ENCODE peak calls at places on chromosomes 6 and 20, in six cellular contexts. O is H9, Y is endothelial cell of umbilical vein, N is mammary epithelial cell, S is GM23338, W is fibroblast of lung. F is an unnamed sample.

GRCh38 chr6:154319231-154319858 is 37.3 kb downstream of the IPCEF1 start:
- DNase-seq in S (no peak), O (no peak), N (no peak), W (peak; percentile 72), Y (no peak), F (peak; percentile 65)

GRCh38 chr6:110216140-110216539 is 35.9 kb downstream of the CDC40 start:
- DNase-seq in O (no peak), S (no peak), Y (no peak), N (no peak), W (no peak), F (peak; percentile 3)

GRCh38 chr6:41471064-41471895 is 74.9 kb upstream of the FOXP4 start:
- DNase-seq in N (no peak), Y (no peak), S (no peak), O (no peak), W (no peak), F (no peak)

GRCh38 chr20:62707981-62708521 is 585 bp upstream of the NTSR1 start:
- DNase-seq in Y (no peak), W (no peak), O (peak; percentile 79), S (peak; percentile 87), N (no peak), F (no peak)

GRCh38 chr6:85470023-85470410 is 20.1 kb downstream of the NT5E start:
- DNase-seq in Y (no peak), S (no peak), W (peak; percentile 61), O (no peak), N (no peak), F (peak; percentile 46)

GRCh38 chr6:106509420-106510089 is 119.7 kb downstream of the RTN4IP1 start:
- DNase-seq in S (peak; percentile 82), N (no peak), W (peak; percentile 47), Y (no peak), O (peak; percentile 57), F (no peak)

GRCh38 chr6:160391419-160392116 is 43.4 kb downstream of the SLC22A3 start:
- DNase-seq in N (peak; percentile 74), S (no peak), O (no peak), W (peak; percentile 49), Y (no peak), F (peak; percentile 44)

GRCh38 chr6:41648921-41649320 is 10.7 kb downstream of the MDFI start:
- DNase-seq in O (no peak), W (no peak), S (no peak), N (no peak), Y (no peak), F (no peak)

GRCh38 chr6:32623693-32624092 is 13.5 kb upstream of the HLA-DQA1 start:
- DNase-seq in W (no peak), Y (no peak), N (no peak), O (no peak), S (no peak), F (no peak)

DNA sequence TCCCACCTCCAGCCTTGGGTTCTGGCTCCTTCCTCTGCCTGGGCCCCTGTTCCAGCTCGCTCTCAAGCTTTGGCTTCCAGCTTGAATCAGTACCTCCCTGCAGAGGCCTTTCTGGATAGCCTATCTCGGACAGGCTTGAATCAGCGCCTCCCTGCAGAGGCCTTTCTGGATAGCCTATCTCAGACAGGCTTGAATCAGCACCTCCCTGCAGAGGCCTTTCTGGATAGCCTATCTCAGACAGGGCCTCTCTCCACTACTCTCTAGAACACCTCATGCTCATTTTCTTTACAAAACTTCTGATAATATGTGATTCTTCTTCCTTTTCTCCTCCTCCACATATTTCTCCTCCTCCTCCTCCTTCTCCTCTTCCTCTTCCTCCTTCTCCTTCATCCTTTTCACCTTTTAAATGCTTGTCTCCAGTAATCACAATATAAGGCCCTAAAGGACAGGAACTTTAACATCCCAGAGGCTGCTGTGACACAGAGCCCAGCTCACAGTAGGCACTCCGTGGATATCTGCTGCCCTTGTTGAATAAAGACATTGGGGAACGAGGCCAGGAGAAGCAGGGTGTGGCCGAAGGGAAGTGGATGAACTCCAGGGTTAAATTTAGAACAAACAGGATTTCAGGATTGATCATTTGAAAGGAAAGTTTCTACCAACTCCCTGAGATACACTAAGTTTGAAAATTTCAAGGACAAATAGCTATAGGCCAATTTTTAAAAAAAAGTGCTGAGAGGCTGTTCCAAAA is 9.3 kb upstream of the RPS6KA2 start:
- DNase-seq in Y (no peak), O (no peak), N (no peak), W (no peak), S (no peak), F (peak; percentile 32)
- H2AFZ ChIP-seq in Y (peak overlapping the region; percentile 40), O (no peak overlapping the region), N (no peak overlapping the region), W (peak overlapping the region; percentile 9), S (no peak overlapping the region), F (peak overlapping the region; percentile 70)

DNA sequence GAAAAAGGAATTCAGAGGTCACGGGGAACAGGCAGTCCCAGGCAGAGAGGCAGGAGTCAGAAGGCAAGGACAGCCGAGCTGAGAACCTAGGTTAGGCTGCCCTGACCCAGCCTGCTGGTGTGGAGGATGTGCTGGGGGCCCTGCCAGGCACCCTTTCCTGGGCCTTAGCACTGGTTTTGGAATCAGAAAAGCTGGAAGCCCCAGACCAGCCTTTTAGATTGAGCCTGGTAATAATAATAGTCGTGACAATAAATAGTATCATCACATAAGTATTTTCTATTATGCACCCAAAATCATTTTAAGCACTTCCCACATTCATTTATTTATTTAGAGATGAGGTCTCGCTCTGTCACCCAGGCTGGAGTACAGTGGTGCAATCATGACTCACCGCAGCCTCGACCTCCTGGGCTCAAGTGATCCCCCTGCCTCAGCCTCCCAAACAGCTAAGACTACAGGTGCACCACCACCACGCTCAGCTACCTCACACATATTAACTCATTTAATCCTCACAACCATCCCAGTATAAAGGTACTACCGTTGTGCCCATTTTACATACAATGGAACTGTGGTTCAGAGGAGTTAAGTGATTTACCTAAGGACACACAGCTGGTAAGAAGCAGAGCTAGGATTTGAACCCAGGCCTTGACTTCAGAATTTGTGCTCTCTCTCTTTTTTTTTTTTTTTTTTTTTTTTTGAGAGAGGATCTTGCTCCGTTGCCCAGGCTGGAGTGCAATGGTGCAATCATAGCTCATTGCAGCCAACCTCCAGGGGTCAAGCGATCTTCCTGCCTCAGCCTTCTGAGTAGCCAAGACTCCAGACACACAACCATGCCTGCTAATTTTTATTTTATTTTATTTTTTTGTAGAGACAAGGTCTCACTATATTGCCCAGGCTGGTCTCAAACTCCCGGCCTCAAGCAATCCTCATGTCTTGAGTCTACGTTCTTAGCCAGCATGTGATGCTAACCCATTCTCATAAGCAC is 19.7 kb downstream of the TGM2 start:
- DNase-seq in Y (peak; percentile 38), S (no peak), W (peak; percentile 82), O (no peak), N (no peak), F (peak; percentile 66)
- H3K4me1 ChIP-seq in Y (peaks cover 83% of the 10 kb centered on the region), S (peaks cover under 1% of the 10 kb centered on the region), W (peaks cover 20% of the 10 kb centered on the region), O (no peaks in the 10 kb centered on the region), N (peaks cover 32% of the 10 kb centered on the region), F (peaks cover 19% of the 10 kb centered on the region)

GRCh38 chr6:57104350-57104749 is 14.4 kb downstream of the ZNF451 start:
- DNase-seq in S (no peak), Y (no peak), O (no peak), N (no peak), W (no peak), F (no peak)

GRCh38 chr6:57113105-57113504 is 23.1 kb downstream of the ZNF451 start:
- DNase-seq in S (no peak), N (no peak), O (no peak), Y (no peak), W (no peak), F (no peak)

GRCh38 chr6:57108691-57109090 is 18.7 kb downstream of the ZNF451 start:
- DNase-seq in W (no peak), Y (no peak), N (no peak), O (no peak), S (no peak), F (no peak)

GRCh38 chr6:57106990-57107389 is 17.0 kb downstream of the ZNF451 start:
- DNase-seq in N (no peak), S (no peak), Y (no peak), O (no peak), W (no peak), F (no peak)

DNA sequence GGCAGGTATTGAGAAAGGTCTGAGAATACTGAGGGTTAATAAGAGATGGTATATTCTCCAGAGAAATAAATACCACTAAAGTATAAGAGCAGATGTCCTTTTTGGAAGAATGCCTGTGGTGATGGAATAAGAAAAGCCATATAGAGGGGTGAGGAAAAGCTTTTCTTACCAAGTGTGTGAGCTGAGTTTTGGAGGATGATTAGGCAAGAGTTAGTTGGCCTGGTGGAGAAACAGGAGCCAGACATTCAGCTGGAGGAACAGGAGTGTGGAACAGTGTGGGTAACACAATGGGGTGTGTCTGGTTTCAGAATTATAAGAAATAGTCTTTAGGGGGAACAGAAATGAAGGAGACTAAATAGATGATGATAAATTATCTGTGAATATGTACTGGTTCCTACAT is 19.9 kb downstream of the ZNF451 start:
- DNase-seq in Y (no peak), N (no peak), S (no peak), O (no peak), W (peak; percentile 2), F (peak; percentile 18)
- H3K79me2 ChIP-seq in Y (peaks cover 44% of the 10 kb centered on the region), N (peaks cover 85% of the 10 kb centered on the region), S (peaks cover 50% of the 10 kb centered on the region), O (peaks cover 2% of the 10 kb centered on the region), W (peaks cover 14% of the 10 kb centered on the region), F (peaks cover 100% of the 10 kb centered on the region)

GRCh38 chr6:2576499-2576898 is 174.2 kb downstream of the MYLK4 start:
- DNase-seq in S (no peak), Y (peak; percentile 86), O (no peak), N (no peak), W (no peak), F (no peak)

GRCh38 chr6:2579789-2580570 is 170.7 kb downstream of the MYLK4 start:
- DNase-seq in S (no peak), W (peak; percentile 6), O (no peak), N (no peak), Y (no peak), F (peak; percentile 19)

GRCh38 chr6:2578729-2579128 is 172.0 kb downstream of the MYLK4 start:
- DNase-seq in W (peak; percentile 12), N (peak; percentile 59), S (no peak), Y (peak; percentile 81), O (no peak), F (peak; percentile 35)

GRCh38 chr6:2579241-2579761 is 171.4 kb downstream of the MYLK4 start:
- DNase-seq in W (peak; percentile 29), S (no peak), N (no peak), O (no peak), Y (peak; percentile 21), F (peak; percentile 69)

GRCh38 chr6:2575191-2575590 is 175.5 kb downstream of the MYLK4 start:
- DNase-seq in S (no peak), W (no peak), O (no peak), N (no peak), Y (peak; percentile 30), F (no peak)
- H2AFZ ChIP-seq in S (no peak overlapping the region), W (no peak overlapping the region), O (no peak overlapping the region), N (no peak overlapping the region), Y (no peak overlapping the region), F (no peak overlapping the region)

DNA sequence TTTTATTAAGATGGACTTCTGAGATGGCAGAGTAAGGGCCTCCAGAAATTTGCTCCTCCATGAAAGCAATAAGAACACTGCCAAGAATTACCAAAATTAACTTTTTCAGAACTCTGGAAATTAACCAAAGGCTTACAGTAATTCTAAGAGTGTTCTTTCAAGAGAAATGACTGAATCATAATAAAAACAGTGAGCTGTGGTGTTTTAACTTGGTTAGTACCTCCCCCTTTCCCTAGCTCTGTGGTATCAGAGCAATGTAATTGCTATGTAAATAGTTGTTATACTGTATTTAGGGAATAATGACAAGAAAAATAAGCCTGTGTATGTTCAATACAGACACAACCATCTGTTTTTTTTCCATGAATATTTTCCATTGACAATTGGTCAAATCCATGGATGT is 19.0 kb downstream of the HECA start:
- DNase-seq in O (no peak), N (peak; percentile 42), Y (no peak), W (peak; percentile 87), S (no peak), F (peak; percentile 75)
- H3K4me1 ChIP-seq in O (no peaks in the 10 kb centered on the region), N (peaks cover 11% of the 10 kb centered on the region), Y (no peaks in the 10 kb centered on the region), W (peaks cover 7% of the 10 kb centered on the region), S (peaks cover 15% of the 10 kb centered on the region), F (peaks cover 21% of the 10 kb centered on the region)

F was measured in GM23248.